ENCODE peak calls at places on chromosomes 2 and 18, in nine cellular contexts. G, J, X, B, D, W, Y, N and H are unnamed samples.

GRCh38 chr2:140604096-140604495 is 1526.7 kb downstream of the LRP1B start:
- DNase-seq in G (no peak), J (no peak), X (no peak), B (no peak), D (no peak), W (no peak), Y (no peak), N (no peak), H (no peak)

GRCh38 chr18:79982736-79983135 is 5.6 kb downstream of the TXNL4A start:
- DNase-seq in G (peak; percentile 70), J (no peak), X (no peak), B (no peak), D (no peak), W (peak; percentile 32), Y (peak; percentile 50), N (no peak), H (no peak)

GRCh38 chr18:73563345-73563744 is 584.3 kb downstream of the FBXO15 start:
- DNase-seq in G (no peak), J (no peak), X (no peak), B (no peak), D (peak; percentile 48), W (no peak), Y (peak; percentile 24), N (no peak), H (peak; percentile 18)

GRCh38 chr2:9300829-9301453 is 94.3 kb downstream of the ASAP2 start:
- DNase-seq in G (no peak), J (no peak), X (no peak), B (no peak), D (no peak), W (no peak), Y (no peak), N (no peak), H (no peak)

GRCh38 chr2:5077479-5078089 is 614.6 kb upstream of the SOX11 start:
- DNase-seq in G (no peak), J (no peak), X (peak; percentile 40), B (no peak), D (no peak), W (no peak), Y (no peak), N (no peak), H (no peak)

GRCh38 chr2:238133499-238134392 is 4.7 kb upstream of the KLHL30 start:
- DNase-seq in G (no peak), J (no peak), X (no peak), B (no peak), D (no peak), W (no peak), Y (no peak), N (no peak), H (peak; percentile 88)

GRCh38 chr2:220572385-220572784 is 945.0 kb downstream of the SLC4A3 start:
- DNase-seq in G (no peak), J (peak; percentile 33), X (no peak), B (no peak), D (no peak), W (no peak), Y (peak; percentile 17), N (no peak), H (no peak)

GRCh38 chr2:191245869-191246531 is 796 bp downstream of the MYO1B start:
- DNase-seq in G (no peak), J (no peak), X (peak; percentile 54), B (peak; percentile 41), D (no peak), W (peak; percentile 69), Y (peak; percentile 57), N (peak; percentile 22), H (peak; percentile 68)